ENCODE peak calls at places on chromosome 13, in eight cellular contexts. E is hepatic stellate cell; M is GM19239; P is NCI-H524; A is NCI-H446; Z is ovary; U is dorsolateral prefrontal cortex; C is stimulated activated naive B cell treated with anti-CD40 and anti-IgM and Interleukin-4, amounts not matched to agents 10 μg/mL and 1 μg/mL and 100 μg/mL, for 72 hours. W is an unnamed sample.

GRCh38 chr13:19882231-19882630 is 18.8 kb upstream of the ZMYM5 start:
- DNase-seq in P (no peak), C (no peak), A (no peak), E (no peak), M (no peak), U (no peak), Z (no peak), W (no peak)

GRCh38 chr13:35349673-35350278 is 126.7 kb downstream of the MAB21L1 start:
- DNase-seq in U (no peak), P (no peak), Z (no peak), A (no peak), C (no peak), M (no peak), E (no peak), W (peak)

GRCh38 chr13:32019612-32020233 is 11.9 kb upstream of the FRY start:
- DNase-seq in A (peak), U (peak), E (peak), Z (peak), C (peak), M (peak), P (peak), W (peak)

GRCh38 chr13:93603043-93603442 is 376.4 kb downstream of the GPC6 start:
- DNase-seq in A (no peak), E (peak), M (no peak), P (no peak), Z (no peak), C (no peak), U (no peak), W (no peak)

GRCh38 chr13:108777421-108778420 is 148.3 kb downstream of the MYO16 start:
- DNase-seq in Z (no peak), U (no peak), M (no peak), E (no peak), C (no peak), P (no peak), A (no peak), W (no peak)

GRCh38 chr13:49781791-49782190 is 10.7 kb downstream of the KPNA3 start:
- DNase-seq in A (no peak), M (no peak), E (no peak), Z (no peak), C (no peak), P (no peak), U (no peak), W (no peak)

GRCh38 chr13:60335531-60335930 is 61.5 kb upstream of the TDRD3 start:
- DNase-seq in M (no peak), C (no peak), E (no peak), U (no peak), P (peak), Z (no peak), A (no peak), W (no peak)

GRCh38 chr13:41502676-41503075 is 45.3 kb downstream of the RGCC start:
- DNase-seq in C (no peak), P (no peak), M (peak), U (no peak), Z (no peak), A (no peak), E (no peak), W (peak)

GRCh38 chr13:54733639-54734038 is 1705.0 kb downstream of the OLFM4 start:
- DNase-seq in C (no peak), A (no peak), P (peak), Z (no peak), E (no peak), M (no peak), U (no peak), W (no peak)

GRCh38 chr13:48294670-48295069 is 8.9 kb upstream of the RB1 start:
- DNase-seq in E (no peak), C (no peak), U (no peak), P (no peak), M (no peak), A (no peak), Z (no peak), W (no peak)

GRCh38 chr13:40665754-40666057 is 735 bp downstream of the FOXO1 start:
- DNase-seq in M (no peak), U (no peak), C (no peak), P (no peak), A (no peak), E (peak), Z (no peak), W (peak)

GRCh38 chr13:106291006-106291405 is 244.5 kb downstream of the EFNB2 start:
- DNase-seq in A (no peak), U (no peak), E (no peak), M (no peak), C (no peak), Z (no peak), P (no peak), W (no peak)

GRCh38 chr13:65959305-65959704 is 1270.8 kb downstream of the PCDH9 start:
- DNase-seq in Z (no peak), A (no peak), M (no peak), U (no peak), P (no peak), E (no peak), C (no peak), W (no peak)

GRCh38 chr13:28601581-28601980 is 57.3 kb upstream of the POMP start:
- DNase-seq in A (no peak), C (no peak), Z (no peak), U (no peak), E (no peak), P (no peak), M (no peak), W (no peak)

GRCh38 chr13:39557285-39557955 is 45.6 kb downstream of the LHFPL6 start:
- DNase-seq in M (no peak), A (no peak), U (no peak), Z (no peak), E (no peak), C (no peak), P (peak), W (no peak)

GRCh38 chr13:109743706-109744453 is 42.5 kb downstream of the IRS2 start:
- DNase-seq in Z (peak), U (no peak), A (no peak), C (no peak), P (peak), E (peak), M (peak), W (no peak)

W was measured in GM10248.